ENCODE peak calls at places on chromosomes 4 and X, in six cellular contexts. N, B, L, V, A and X are unnamed samples.

GRCh38 chr4:19927381-19927780 is 324.3 kb upstream of the SLIT2 start:
- DNase-seq in N (no peak), B (no peak), L (no peak), V (no peak), A (no peak), X (no peak)

GRCh38 chr4:11634283-11634682 is 205.6 kb upstream of the HS3ST1 start:
- DNase-seq in N (no peak), B (peak), L (no peak), V (no peak), A (no peak), X (no peak)

GRCh38 chr4:173794662-173795061 is 264.6 kb upstream of the HAND2 start:
- DNase-seq in N (no peak), B (no peak), L (no peak), V (no peak), A (no peak), X (no peak)

GRCh38 chr4:31984872-31985271 is 1264.7 kb downstream of the PCDH7 start:
- DNase-seq in N (no peak), B (no peak), L (no peak), V (no peak), A (no peak), X (no peak)

GRCh38 chrX:105552395-105552794 is 269.9 kb upstream of the NRK start:
- DNase-seq in N (no peak), B (no peak), L (no peak), V (no peak), A (no peak), X (no peak)

GRCh38 chrX:111854778-111855490 is 21.0 kb upstream of the TRPC5OS start:
- DNase-seq in N (no peak), B (peak), L (no peak), V (peak), A (no peak), X (no peak)

GRCh38 chrX:149540133-149540620 is 635 bp upstream of the EOLA1 start:
- DNase-seq in N (peak), B (peak), L (peak), V (no peak), A (peak), X (peak)

GRCh38 chr4:33160126-33160525 is 2440.0 kb downstream of the PCDH7 start:
- DNase-seq in N (no peak), B (peak), L (no peak), V (no peak), A (no peak), X (no peak)

GRCh38 chrX:118824173-118824782 is 654 bp downstream of the ZCCHC12 start:
- DNase-seq in N (no peak), B (no peak), L (no peak), V (peak), A (no peak), X (no peak)

GRCh38 chr4:186192068-186192751 is 843 bp downstream of the CYP4V2 start:
- DNase-seq in N (peak), B (peak), L (peak), V (peak), A (peak), X (peak)

GRCh38 chr4:142440093-142440492 is 406.0 kb downstream of the INPP4B start:
- DNase-seq in N (no peak), B (no peak), L (no peak), V (no peak), A (no peak), X (no peak)

GRCh38 chr4:56981795-56982201 is 3.1 kb downstream of the POLR2B start:
- DNase-seq in N (no peak), B (no peak), L (no peak), V (no peak), A (no peak), X (no peak)

GRCh38 chr4:168167714-168168284 is 75.5 kb downstream of the ANXA10 start:
- DNase-seq in N (no peak), B (no peak), L (no peak), V (no peak), A (no peak), X (no peak)

GRCh38 chr4:138670681-138671080 is 344.9 kb upstream of the NOCT start:
- DNase-seq in N (no peak), B (no peak), L (no peak), V (no peak), A (no peak), X (no peak)

GRCh38 chr4:151950993-151951726 is 190.4 kb upstream of the GATB start:
- DNase-seq in N (no peak), B (no peak), L (no peak), V (no peak), A (no peak), X (no peak)

GRCh38 chrX:136856050-136856449 is 24.5 kb downstream of the RBMX start:
- DNase-seq in N (no peak), B (no peak), L (no peak), V (no peak), A (no peak), X (no peak)

GRCh38 chrX:136849395-136849794 is 31.1 kb downstream of the RBMX start:
- DNase-seq in N (no peak), B (no peak), L (no peak), V (no peak), A (no peak), X (no peak)

GRCh38 chrX:136847874-136848273 is 32.7 kb downstream of the RBMX start:
- DNase-seq in N (no peak), B (no peak), L (no peak), V (no peak), A (no peak), X (no peak)

GRCh38 chrX:136851526-136851925 is 29.0 kb downstream of the RBMX start:
- DNase-seq in N (no peak), B (no peak), L (no peak), V (no peak), A (no peak), X (no peak)

DNA sequence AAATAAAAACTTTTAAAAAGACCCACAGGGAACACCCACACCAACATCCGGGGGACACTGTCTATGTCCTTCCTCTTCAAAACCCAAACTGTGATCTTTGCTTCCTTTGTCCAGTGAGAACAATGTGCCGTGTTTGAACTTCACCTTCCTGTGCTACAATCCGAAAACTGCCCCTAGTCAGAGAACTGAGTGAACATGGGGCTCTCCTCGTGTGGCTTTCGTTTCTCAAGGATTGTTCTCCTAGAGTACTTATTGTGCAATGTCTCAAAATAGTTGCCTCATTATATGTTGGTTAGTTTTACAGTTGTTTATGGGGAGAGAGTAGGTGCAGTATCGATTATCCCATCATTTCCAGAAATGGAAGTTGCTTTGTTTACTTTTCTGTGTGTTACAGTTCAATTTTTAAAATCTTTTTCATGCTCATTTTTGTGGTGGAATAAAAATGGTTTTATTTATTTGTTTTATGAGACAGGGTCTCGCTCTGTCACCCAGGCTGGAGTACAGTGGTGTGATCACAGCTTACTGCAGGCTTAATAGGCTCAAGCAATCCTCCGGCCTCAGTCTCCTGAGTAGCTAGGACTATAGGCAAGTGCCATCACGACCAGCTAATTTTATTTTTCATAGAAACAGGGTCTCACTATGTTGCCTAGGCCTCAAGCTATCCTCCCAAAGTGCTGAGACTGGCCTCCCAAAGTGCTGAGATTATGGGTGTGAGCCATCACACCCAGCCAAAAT is 29.9 kb downstream of the RBMX start:
- DNase-seq in N (no peak), B (no peak), L (no peak), V (no peak), A (no peak), X (no peak)
- H3K27ac ChIP-seq in N (no peak), B (no peak), L (no peak), V (no peak), A (peak), X (no peak)

DNA sequence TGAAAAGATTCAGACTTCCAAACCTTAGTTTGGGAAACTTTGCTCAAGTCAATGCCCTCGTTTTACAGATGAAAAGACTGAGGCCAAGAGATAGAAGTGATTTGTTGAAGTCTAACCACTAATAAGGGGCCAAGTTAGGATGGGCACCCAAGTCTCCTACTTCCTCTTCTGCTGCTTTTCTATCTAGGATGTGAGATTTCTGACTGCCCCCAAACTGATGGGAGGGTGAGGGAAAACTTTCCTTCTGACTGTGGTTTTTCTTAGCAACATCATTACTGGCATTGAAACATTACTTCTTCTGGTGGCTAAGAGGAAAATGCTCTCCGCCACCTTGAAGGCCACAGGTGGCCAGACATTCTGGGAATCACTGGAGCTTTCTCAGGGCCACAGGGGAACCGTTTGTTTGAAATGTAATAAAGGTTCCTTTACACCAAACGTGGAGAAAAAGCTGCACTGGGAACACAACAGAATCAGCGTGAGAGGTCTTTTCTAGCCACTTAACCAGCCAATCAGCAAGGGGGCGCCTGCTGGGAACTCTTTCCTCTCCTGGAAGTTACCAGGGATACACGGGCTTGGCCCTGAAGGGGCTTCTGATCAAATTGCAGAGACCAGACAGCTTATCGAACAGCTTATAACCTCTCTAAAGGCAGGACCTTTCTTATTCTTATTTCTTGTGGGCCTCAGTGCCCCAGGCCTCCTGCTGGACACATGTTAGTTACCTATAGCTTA is 115.9 kb upstream of the TEX13D start:
- DNase-seq in N (no peak), B (no peak), L (no peak), V (peak), A (no peak), X (no peak)
- H3K27ac ChIP-seq in N (peak), B (no peak), L (no peak), V (peak), A (peak), X (no peak)

GRCh38 chrX:17023670-17024069 is 77.2 kb downstream of the REPS2 start:
- DNase-seq in N (no peak), B (no peak), L (no peak), V (no peak), A (no peak), X (no peak)
- H3K27ac ChIP-seq in N (no peak), B (no peak), L (no peak), V (no peak), A (no peak), X (no peak)

GRCh38 chrX:131063613-131064012 is 5.5 kb downstream of the ARHGAP36 start:
- DNase-seq in N (no peak), B (peak), L (no peak), V (no peak), A (no peak), X (no peak)

GRCh38 chrX:131066237-131066636 is 8.1 kb downstream of the ARHGAP36 start:
- DNase-seq in N (no peak), B (no peak), L (no peak), V (no peak), A (no peak), X (no peak)

GRCh38 chrX:131067216-131067615 is 9.1 kb downstream of the ARHGAP36 start:
- DNase-seq in N (no peak), B (no peak), L (no peak), V (peak), A (no peak), X (no peak)

GRCh38 chrX:131068945-131069719 is 11.0 kb downstream of the ARHGAP36 start:
- DNase-seq in N (no peak), B (peak), L (peak), V (peak), A (no peak), X (no peak)

GRCh38 chrX:131067846-131068745 is 9.9 kb downstream of the ARHGAP36 start:
- DNase-seq in N (no peak), B (peak), L (no peak), V (peak), A (no peak), X (no peak)
- H3K27ac ChIP-seq in N (no peak), B (no peak), L (no peak), V (no peak), A (no peak), X (no peak)

DNA sequence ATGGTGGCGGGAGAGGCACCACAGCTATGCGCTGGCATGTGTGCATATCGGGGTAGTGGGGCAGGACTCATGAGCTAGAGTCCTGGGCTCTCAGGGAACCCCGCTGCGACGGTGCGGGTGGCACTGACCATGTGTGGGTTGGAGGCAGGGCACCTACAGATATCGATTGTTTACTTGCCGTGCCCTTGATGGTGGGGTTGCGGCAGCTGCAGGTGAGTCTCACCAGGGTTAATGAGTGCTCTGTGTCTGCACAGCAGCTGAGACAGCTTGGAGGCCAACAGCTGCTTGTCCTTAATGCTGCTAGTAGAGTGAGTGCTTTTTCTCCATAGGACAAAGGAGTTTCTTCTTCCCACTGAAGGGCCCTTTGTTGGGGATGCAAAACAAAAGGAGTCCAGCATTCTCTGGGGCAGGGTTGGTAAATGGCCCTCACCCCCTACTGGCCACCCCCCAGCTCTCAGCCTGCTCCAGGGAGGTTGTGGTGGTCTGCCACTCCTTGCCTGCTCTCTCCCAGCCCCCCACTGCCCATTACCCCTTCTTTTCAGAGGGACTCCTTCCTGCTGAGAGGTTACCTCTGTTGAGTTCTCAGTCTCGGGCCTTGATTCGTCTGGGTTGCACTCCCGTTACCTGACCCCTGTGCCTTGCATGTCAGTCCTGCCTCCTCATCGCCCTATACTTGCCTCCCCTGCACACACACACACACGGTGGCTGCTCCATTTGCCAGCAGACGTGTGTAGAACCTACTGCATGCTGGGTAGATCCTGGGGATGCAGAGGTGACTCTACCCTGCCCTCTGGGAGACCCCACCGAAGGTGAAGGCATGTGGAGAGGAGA is 52.8 kb downstream of the TBC1D14 start:
- DNase-seq in N (peak), B (no peak), L (no peak), V (no peak), A (no peak), X (no peak)
- H3K27ac ChIP-seq in N (peak), B (no peak), L (no peak), V (no peak), A (no peak), X (no peak)

GRCh38 chrX:19609541-19609940 is 94.2 kb upstream of the MAP3K15 start:
- DNase-seq in N (no peak), B (no peak), L (no peak), V (no peak), A (no peak), X (no peak)

GRCh38 chrX:19602866-19603620 is 87.7 kb upstream of the MAP3K15 start:
- DNase-seq in N (no peak), B (no peak), L (peak), V (no peak), A (no peak), X (peak)

GRCh38 chrX:19599253-19599652 is 83.9 kb upstream of the MAP3K15 start:
- DNase-seq in N (no peak), B (no peak), L (no peak), V (no peak), A (no peak), X (no peak)

GRCh38 chrX:19604375-19604774 is 89.1 kb upstream of the MAP3K15 start:
- DNase-seq in N (no peak), B (no peak), L (no peak), V (no peak), A (no peak), X (no peak)
- H3K27ac ChIP-seq in N (peak), B (no peak), L (peak), V (no peak), A (no peak), X (no peak)

GRCh38 chr4:128241019-128241418 is 46.6 kb downstream of the PGRMC2 start:
- DNase-seq in N (no peak), B (no peak), L (no peak), V (no peak), A (no peak), X (no peak)
- H3K27ac ChIP-seq in N (no peak), B (no peak), L (peak), V (no peak), A (no peak), X (no peak)

GRCh38 chrX:16807976-16808542 is 21.8 kb downstream of the TXLNG start:
- DNase-seq in N (no peak), B (no peak), L (peak), V (no peak), A (no peak), X (no peak)
- H3K27ac ChIP-seq in N (no peak), B (no peak), L (peak), V (no peak), A (peak), X (peak)